ENCODE peak calls at places on chromosomes 6 and 20, in ten cellular contexts. One of them, this sample, is unnamed.

GRCh38 chr6:157471895-157472686 is 91.1 kb downstream of the ZDHHC14 start:
- DNase-seq in spleen: no peak
- DNase-seq in heart right ventricle: no peak
- DNase-seq in A549: no peak
- DNase-seq in heart left ventricle: no peak
- DNase-seq in upper lobe of right lung: peak; percentile 41
- DNase-seq in CD4-positive, CD25-positive, alpha-beta regulatory T cell: no peak
- DNase-seq in mammary epithelial cell: no peak
- DNase-seq in neuronal stem cell: no peak
- DNase-seq in CD4-positive, alpha-beta memory T cell: no peak
- DNase-seq in this sample: no peak

GRCh38 chr6:117615981-117616961 is 14.0 kb upstream of the GOPC start:
- DNase-seq in heart left ventricle: no peak
- DNase-seq in neuronal stem cell: no peak
- DNase-seq in CD4-positive, alpha-beta memory T cell: peak; percentile 31
- DNase-seq in mammary epithelial cell: no peak
- DNase-seq in upper lobe of right lung: no peak
- DNase-seq in CD4-positive, CD25-positive, alpha-beta regulatory T cell: peak; percentile 27
- DNase-seq in heart right ventricle: no peak
- DNase-seq in spleen: no peak
- DNase-seq in A549: no peak
- DNase-seq in this sample: no peak

GRCh38 chr6:23505021-23505420 is 621.0 kb upstream of the NRSN1 start:
- DNase-seq in neuronal stem cell: no peak
- DNase-seq in heart right ventricle: no peak
- DNase-seq in A549: no peak
- DNase-seq in CD4-positive, alpha-beta memory T cell: no peak
- DNase-seq in heart left ventricle: no peak
- DNase-seq in upper lobe of right lung: no peak
- DNase-seq in CD4-positive, CD25-positive, alpha-beta regulatory T cell: no peak
- DNase-seq in mammary epithelial cell: no peak
- DNase-seq in spleen: no peak
- DNase-seq in this sample: no peak

GRCh38 chr6:139655783-139656705 is 281.6 kb upstream of the CITED2 start:
- DNase-seq in heart right ventricle: no peak
- DNase-seq in upper lobe of right lung: no peak
- DNase-seq in A549: peak; percentile 32
- DNase-seq in neuronal stem cell: no peak
- DNase-seq in CD4-positive, CD25-positive, alpha-beta regulatory T cell: no peak
- DNase-seq in CD4-positive, alpha-beta memory T cell: no peak
- DNase-seq in spleen: no peak
- DNase-seq in heart left ventricle: no peak
- DNase-seq in mammary epithelial cell: no peak
- DNase-seq in this sample: no peak

GRCh38 chr6:163945813-163946212 is 531.3 kb downstream of the QKI start:
- DNase-seq in heart right ventricle: no peak
- DNase-seq in CD4-positive, CD25-positive, alpha-beta regulatory T cell: no peak
- DNase-seq in spleen: peak; percentile 24
- DNase-seq in neuronal stem cell: no peak
- DNase-seq in upper lobe of right lung: no peak
- DNase-seq in mammary epithelial cell: no peak
- DNase-seq in A549: no peak
- DNase-seq in CD4-positive, alpha-beta memory T cell: no peak
- DNase-seq in heart left ventricle: no peak
- DNase-seq in this sample: no peak

GRCh38 chr6:166105341-166106075 is 62.1 kb downstream of the TBXT start:
- DNase-seq in A549: no peak
- DNase-seq in mammary epithelial cell: no peak
- DNase-seq in heart right ventricle: no peak
- DNase-seq in CD4-positive, CD25-positive, alpha-beta regulatory T cell: no peak
- DNase-seq in upper lobe of right lung: no peak
- DNase-seq in heart left ventricle: no peak
- DNase-seq in CD4-positive, alpha-beta memory T cell: no peak
- DNase-seq in neuronal stem cell: no peak
- DNase-seq in spleen: no peak
- DNase-seq in this sample: no peak

GRCh38 chr6:136921936-136922679 is at the start of gene SLC35D3:
- DNase-seq in spleen: peak; percentile 77
- DNase-seq in mammary epithelial cell: no peak
- DNase-seq in A549: peak; percentile 23
- DNase-seq in heart right ventricle: no peak
- DNase-seq in heart left ventricle: no peak
- DNase-seq in CD4-positive, CD25-positive, alpha-beta regulatory T cell: no peak
- DNase-seq in CD4-positive, alpha-beta memory T cell: peak; percentile 15
- DNase-seq in upper lobe of right lung: no peak
- DNase-seq in neuronal stem cell: peak; percentile 24
- DNase-seq in this sample: no peak

GRCh38 chr20:36493013-36493800 is 48.1 kb upstream of the MYL9 start:
- DNase-seq in heart right ventricle: no peak
- DNase-seq in A549: no peak
- DNase-seq in CD4-positive, CD25-positive, alpha-beta regulatory T cell: no peak
- DNase-seq in CD4-positive, alpha-beta memory T cell: no peak
- DNase-seq in mammary epithelial cell: no peak
- DNase-seq in upper lobe of right lung: no peak
- DNase-seq in heart left ventricle: no peak
- DNase-seq in neuronal stem cell: no peak
- DNase-seq in spleen: no peak
- DNase-seq in this sample: no peak

GRCh38 chr20:62032606-62033368 is 32.9 kb downstream of the TAF4 start:
- DNase-seq in CD4-positive, alpha-beta memory T cell: no peak
- DNase-seq in neuronal stem cell: no peak
- DNase-seq in A549: no peak
- DNase-seq in CD4-positive, CD25-positive, alpha-beta regulatory T cell: no peak
- DNase-seq in upper lobe of right lung: no peak
- DNase-seq in heart left ventricle: peak; percentile 34
- DNase-seq in spleen: no peak
- DNase-seq in mammary epithelial cell: no peak
- DNase-seq in heart right ventricle: no peak
- DNase-seq in this sample: no peak

GRCh38 chr6:161922631-161923119 is 648.8 kb upstream of the AGPAT4 start:
- DNase-seq in heart left ventricle: peak; percentile 59
- DNase-seq in heart right ventricle: peak; percentile 22
- DNase-seq in A549: peak; percentile 48
- DNase-seq in CD4-positive, CD25-positive, alpha-beta regulatory T cell: no peak
- DNase-seq in mammary epithelial cell: peak; percentile 19
- DNase-seq in spleen: no peak
- DNase-seq in upper lobe of right lung: no peak
- DNase-seq in CD4-positive, alpha-beta memory T cell: no peak
- DNase-seq in neuronal stem cell: no peak
- DNase-seq in this sample: no peak

GRCh38 chr20:34984756-34985261 is 29.1 kb downstream of the MYH7B start:
- DNase-seq in CD4-positive, CD25-positive, alpha-beta regulatory T cell: no peak
- DNase-seq in neuronal stem cell: no peak
- DNase-seq in CD4-positive, alpha-beta memory T cell: no peak
- DNase-seq in upper lobe of right lung: no peak
- DNase-seq in A549: no peak
- DNase-seq in heart left ventricle: peak; percentile 61
- DNase-seq in heart right ventricle: no peak
- DNase-seq in mammary epithelial cell: no peak
- DNase-seq in spleen: no peak
- DNase-seq in this sample: no peak

GRCh38 chr6:15253107-15254073 is 7.5 kb downstream of the JARID2 start:
- DNase-seq in CD4-positive, CD25-positive, alpha-beta regulatory T cell: no peak
- DNase-seq in heart right ventricle: no peak
- DNase-seq in mammary epithelial cell: no peak
- DNase-seq in spleen: no peak
- DNase-seq in A549: no peak
- DNase-seq in upper lobe of right lung: no peak
- DNase-seq in CD4-positive, alpha-beta memory T cell: no peak
- DNase-seq in neuronal stem cell: no peak
- DNase-seq in heart left ventricle: no peak
- DNase-seq in this sample: no peak
- H3K4me1 ChIP-seq in CD4-positive, CD25-positive, alpha-beta regulatory T cell: peaks cover 51% of the 10 kb centered on the region
- H3K4me1 ChIP-seq in heart right ventricle: peaks cover 67% of the 10 kb centered on the region
- H3K4me1 ChIP-seq in mammary epithelial cell: peaks cover 6% of the 10 kb centered on the region
- H3K4me1 ChIP-seq in spleen: peaks cover 66% of the 10 kb centered on the region
- H3K4me1 ChIP-seq in A549: peaks cover 9% of the 10 kb centered on the region
- H3K4me1 ChIP-seq in upper lobe of right lung: peaks cover 42% of the 10 kb centered on the region
- H3K4me1 ChIP-seq in CD4-positive, alpha-beta memory T cell: peaks cover 95% of the 10 kb centered on the region
- H3K4me1 ChIP-seq in neuronal stem cell: peaks cover 18% of the 10 kb centered on the region
- H3K4me1 ChIP-seq in heart left ventricle: no peaks in the 10 kb centered on the region
- H3K4me1 ChIP-seq in this sample: peaks cover 56% of the 10 kb centered on the region

GRCh38 chr6:105095139-105095538 is 84.7 kb downstream of the POPDC3 start:
- DNase-seq in CD4-positive, CD25-positive, alpha-beta regulatory T cell: no peak
- DNase-seq in neuronal stem cell: no peak
- DNase-seq in spleen: no peak
- DNase-seq in CD4-positive, alpha-beta memory T cell: no peak
- DNase-seq in heart right ventricle: no peak
- DNase-seq in mammary epithelial cell: no peak
- DNase-seq in upper lobe of right lung: no peak
- DNase-seq in heart left ventricle: no peak
- DNase-seq in A549: no peak
- DNase-seq in this sample: no peak

GRCh38 chr6:105097288-105097687 is 82.5 kb downstream of the POPDC3 start:
- DNase-seq in upper lobe of right lung: peak; percentile 81
- DNase-seq in heart left ventricle: no peak
- DNase-seq in spleen: no peak
- DNase-seq in neuronal stem cell: no peak
- DNase-seq in CD4-positive, alpha-beta memory T cell: no peak
- DNase-seq in heart right ventricle: no peak
- DNase-seq in CD4-positive, CD25-positive, alpha-beta regulatory T cell: no peak
- DNase-seq in mammary epithelial cell: peak; percentile 7
- DNase-seq in A549: no peak
- DNase-seq in this sample: no peak

GRCh38 chr6:105102186-105102585 is 77.6 kb downstream of the POPDC3 start:
- DNase-seq in heart right ventricle: no peak
- DNase-seq in heart left ventricle: no peak
- DNase-seq in mammary epithelial cell: no peak
- DNase-seq in neuronal stem cell: no peak
- DNase-seq in upper lobe of right lung: no peak
- DNase-seq in CD4-positive, alpha-beta memory T cell: no peak
- DNase-seq in CD4-positive, CD25-positive, alpha-beta regulatory T cell: no peak
- DNase-seq in spleen: no peak
- DNase-seq in A549: no peak
- DNase-seq in this sample: no peak

GRCh38 chr6:105094133-105094640 is 85.6 kb downstream of the POPDC3 start:
- DNase-seq in heart right ventricle: no peak
- DNase-seq in spleen: no peak
- DNase-seq in CD4-positive, alpha-beta memory T cell: no peak
- DNase-seq in CD4-positive, CD25-positive, alpha-beta regulatory T cell: no peak
- DNase-seq in neuronal stem cell: no peak
- DNase-seq in heart left ventricle: no peak
- DNase-seq in A549: no peak
- DNase-seq in mammary epithelial cell: no peak
- DNase-seq in upper lobe of right lung: no peak
- DNase-seq in this sample: no peak

GRCh38 chr6:105099371-105099770 is 80.4 kb downstream of the POPDC3 start:
- DNase-seq in upper lobe of right lung: no peak
- DNase-seq in heart right ventricle: no peak
- DNase-seq in spleen: no peak
- DNase-seq in CD4-positive, alpha-beta memory T cell: no peak
- DNase-seq in A549: no peak
- DNase-seq in neuronal stem cell: no peak
- DNase-seq in CD4-positive, CD25-positive, alpha-beta regulatory T cell: no peak
- DNase-seq in mammary epithelial cell: no peak
- DNase-seq in heart left ventricle: no peak
- DNase-seq in this sample: no peak
- H3K4me3 ChIP-seq in upper lobe of right lung: no peak overlapping the region
- H3K4me3 ChIP-seq in heart right ventricle: no peak overlapping the region
- H3K4me3 ChIP-seq in spleen: no peak overlapping the region
- H3K4me3 ChIP-seq in CD4-positive, alpha-beta memory T cell: no peak overlapping the region
- H3K4me3 ChIP-seq in A549: no peak overlapping the region
- H3K4me3 ChIP-seq in neuronal stem cell: no peak overlapping the region
- H3K4me3 ChIP-seq in CD4-positive, CD25-positive, alpha-beta regulatory T cell: no peak overlapping the region
- H3K4me3 ChIP-seq in mammary epithelial cell: no peak overlapping the region
- H3K4me3 ChIP-seq in heart left ventricle: no peak overlapping the region
- H3K4me3 ChIP-seq in this sample: no peak overlapping the region

GRCh38 chr6:11366183-11366933 is 133.9 kb upstream of the NEDD9 start:
- DNase-seq in upper lobe of right lung: no peak
- DNase-seq in heart left ventricle: no peak
- DNase-seq in spleen: no peak
- DNase-seq in heart right ventricle: no peak
- DNase-seq in CD4-positive, alpha-beta memory T cell: peak; percentile 38
- DNase-seq in neuronal stem cell: no peak
- DNase-seq in mammary epithelial cell: no peak
- DNase-seq in A549: no peak
- DNase-seq in CD4-positive, CD25-positive, alpha-beta regulatory T cell: peak; percentile 46
- DNase-seq in this sample: no peak
- H3K27ac ChIP-seq in upper lobe of right lung: peak overlapping the region; percentile 92
- H3K27ac ChIP-seq in heart left ventricle: peak overlapping the region; percentile 78
- H3K27ac ChIP-seq in spleen: peak overlapping the region; percentile 44
- H3K27ac ChIP-seq in heart right ventricle: peak overlapping the region; percentile 91
- H3K27ac ChIP-seq in CD4-positive, alpha-beta memory T cell: peak overlapping the region; percentile 38
- H3K27ac ChIP-seq in neuronal stem cell: no peak overlapping the region
- H3K27ac ChIP-seq in mammary epithelial cell: no peak overlapping the region
- H3K27ac ChIP-seq in A549: peak overlapping the region; percentile 77
- H3K27ac ChIP-seq in CD4-positive, CD25-positive, alpha-beta regulatory T cell: peak overlapping the region; percentile 79
- H3K27ac ChIP-seq in this sample: no peak overlapping the region

GRCh38 chr6:34384305-34385153 is 7.9 kb downstream of the NUDT3 start:
- DNase-seq in heart right ventricle: no peak
- DNase-seq in spleen: no peak
- DNase-seq in neuronal stem cell: no peak
- DNase-seq in CD4-positive, CD25-positive, alpha-beta regulatory T cell: no peak
- DNase-seq in A549: no peak
- DNase-seq in CD4-positive, alpha-beta memory T cell: no peak
- DNase-seq in heart left ventricle: no peak
- DNase-seq in mammary epithelial cell: no peak
- DNase-seq in upper lobe of right lung: no peak
- DNase-seq in this sample: no peak

GRCh38 chr6:34383651-34384304 is 8.7 kb downstream of the NUDT3 start:
- DNase-seq in neuronal stem cell: no peak
- DNase-seq in CD4-positive, alpha-beta memory T cell: no peak
- DNase-seq in upper lobe of right lung: no peak
- DNase-seq in spleen: no peak
- DNase-seq in heart right ventricle: no peak
- DNase-seq in mammary epithelial cell: no peak
- DNase-seq in A549: no peak
- DNase-seq in CD4-positive, CD25-positive, alpha-beta regulatory T cell: no peak
- DNase-seq in heart left ventricle: no peak
- DNase-seq in this sample: no peak

GRCh38 chr6:34386316-34387137 is 5.9 kb downstream of the NUDT3 start:
- DNase-seq in neuronal stem cell: no peak
- DNase-seq in upper lobe of right lung: no peak
- DNase-seq in heart right ventricle: no peak
- DNase-seq in CD4-positive, alpha-beta memory T cell: no peak
- DNase-seq in A549: no peak
- DNase-seq in mammary epithelial cell: peak; percentile 73
- DNase-seq in spleen: no peak
- DNase-seq in CD4-positive, CD25-positive, alpha-beta regulatory T cell: no peak
- DNase-seq in heart left ventricle: no peak
- DNase-seq in this sample: no peak

GRCh38 chr6:34383171-34383631 is 9.3 kb downstream of the NUDT3 start:
- DNase-seq in CD4-positive, alpha-beta memory T cell: no peak
- DNase-seq in spleen: no peak
- DNase-seq in neuronal stem cell: no peak
- DNase-seq in heart right ventricle: no peak
- DNase-seq in A549: no peak
- DNase-seq in upper lobe of right lung: no peak
- DNase-seq in mammary epithelial cell: no peak
- DNase-seq in heart left ventricle: no peak
- DNase-seq in CD4-positive, CD25-positive, alpha-beta regulatory T cell: no peak
- DNase-seq in this sample: no peak

DNA sequence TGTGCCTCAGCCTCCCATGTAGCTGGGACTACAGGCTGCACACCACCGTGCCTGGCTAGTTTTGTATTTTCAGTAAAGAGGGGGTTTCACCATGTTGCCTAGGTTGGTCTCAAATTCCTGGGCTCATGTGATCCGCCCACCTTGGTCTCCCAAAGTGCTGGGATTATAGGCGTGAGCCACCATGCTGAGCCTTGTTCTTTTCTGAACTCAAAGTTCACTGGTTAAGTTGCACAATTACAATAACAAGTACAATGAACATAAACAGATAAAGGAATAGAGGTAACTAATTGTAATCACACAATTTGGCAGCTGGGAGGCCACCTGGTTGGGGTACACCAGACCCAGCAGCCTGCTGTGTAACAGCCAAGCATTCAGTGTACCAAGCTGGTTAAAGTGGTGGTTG is 6.7 kb downstream of the NUDT3 start:
- DNase-seq in CD4-positive, alpha-beta memory T cell: no peak
- DNase-seq in heart right ventricle: no peak
- DNase-seq in CD4-positive, CD25-positive, alpha-beta regulatory T cell: no peak
- DNase-seq in upper lobe of right lung: no peak
- DNase-seq in mammary epithelial cell: no peak
- DNase-seq in spleen: no peak
- DNase-seq in neuronal stem cell: peak; percentile 18
- DNase-seq in heart left ventricle: no peak
- DNase-seq in A549: no peak
- DNase-seq in this sample: no peak
- H3K4me1 ChIP-seq in CD4-positive, alpha-beta memory T cell: peaks cover 16% of the 10 kb centered on the region
- H3K4me1 ChIP-seq in heart right ventricle: peaks cover 67% of the 10 kb centered on the region
- H3K4me1 ChIP-seq in CD4-positive, CD25-positive, alpha-beta regulatory T cell: peaks cover 5% of the 10 kb centered on the region
- H3K4me1 ChIP-seq in upper lobe of right lung: peaks cover 20% of the 10 kb centered on the region
- H3K4me1 ChIP-seq in mammary epithelial cell: peaks cover 3% of the 10 kb centered on the region
- H3K4me1 ChIP-seq in spleen: peaks cover 25% of the 10 kb centered on the region
- H3K4me1 ChIP-seq in neuronal stem cell: no peaks in the 10 kb centered on the region
- H3K4me1 ChIP-seq in heart left ventricle: peaks cover 27% of the 10 kb centered on the region
- H3K4me1 ChIP-seq in A549: peaks cover 36% of the 10 kb centered on the region
- H3K4me1 ChIP-seq in this sample: peaks cover under 1% of the 10 kb centered on the region

This sample was measured in naive thymus-derived CD4-positive, alpha-beta T cell.